ENCODE peak calls at places on chromosome 1, in seven cellular contexts. One of them, this sample, is unnamed.

GRCh38 chr1:70667771-70668170 is 256.7 kb downstream of the CTH start:
- DNase-seq in right cardiac atrium: no peak
- DNase-seq in GM23338: no peak
- DNase-seq in lower lobe of right lung: no peak
- DNase-seq in naive thymus-derived CD4-positive, alpha-beta T cell: no peak
- DNase-seq in right lobe of liver: no peak
- DNase-seq in stomach: no peak
- DNase-seq in this sample: no peak

GRCh38 chr1:20308569-20308968 is 17.9 kb downstream of the VWA5B1 start:
- DNase-seq in right lobe of liver: no peak
- DNase-seq in lower lobe of right lung: no peak
- DNase-seq in stomach: no peak
- DNase-seq in naive thymus-derived CD4-positive, alpha-beta T cell: no peak
- DNase-seq in GM23338: no peak
- DNase-seq in right cardiac atrium: peak
- DNase-seq in this sample: no peak

GRCh38 chr1:201183728-201184127 is 6.9 kb upstream of the IGFN1 start:
- DNase-seq in stomach: no peak
- DNase-seq in GM23338: no peak
- DNase-seq in lower lobe of right lung: no peak
- DNase-seq in right lobe of liver: no peak
- DNase-seq in naive thymus-derived CD4-positive, alpha-beta T cell: no peak
- DNase-seq in right cardiac atrium: no peak
- DNase-seq in this sample: no peak

GRCh38 chr1:202245391-202245790 is 51.8 kb downstream of the LGR6 start:
- DNase-seq in lower lobe of right lung: peak
- DNase-seq in right cardiac atrium: no peak
- DNase-seq in GM23338: no peak
- DNase-seq in right lobe of liver: peak
- DNase-seq in stomach: no peak
- DNase-seq in naive thymus-derived CD4-positive, alpha-beta T cell: no peak
- DNase-seq in this sample: no peak

GRCh38 chr1:85952460-85952859 is 204.1 kb downstream of the COL24A1 start:
- DNase-seq in right lobe of liver: no peak
- DNase-seq in GM23338: no peak
- DNase-seq in stomach: no peak
- DNase-seq in lower lobe of right lung: no peak
- DNase-seq in right cardiac atrium: no peak
- DNase-seq in naive thymus-derived CD4-positive, alpha-beta T cell: no peak
- DNase-seq in this sample: no peak

GRCh38 chr1:45302505-45303331 is 24.0 kb upstream of the HPDL start:
- DNase-seq in right lobe of liver: no peak
- DNase-seq in stomach: no peak
- DNase-seq in GM23338: no peak
- DNase-seq in naive thymus-derived CD4-positive, alpha-beta T cell: no peak
- DNase-seq in lower lobe of right lung: no peak
- DNase-seq in right cardiac atrium: no peak
- DNase-seq in this sample: no peak

GRCh38 chr1:28111157-28111556 is 22.7 kb upstream of the EYA3 start:
- DNase-seq in stomach: no peak
- DNase-seq in GM23338: no peak
- DNase-seq in right cardiac atrium: no peak
- DNase-seq in lower lobe of right lung: peak
- DNase-seq in naive thymus-derived CD4-positive, alpha-beta T cell: no peak
- DNase-seq in right lobe of liver: no peak
- DNase-seq in this sample: no peak

GRCh38 chr1:115764541-115764940 is 4.0 kb downstream of the CASQ2 start:
- DNase-seq in right lobe of liver: peak
- DNase-seq in stomach: peak
- DNase-seq in naive thymus-derived CD4-positive, alpha-beta T cell: no peak
- DNase-seq in lower lobe of right lung: no peak
- DNase-seq in right cardiac atrium: no peak
- DNase-seq in GM23338: peak
- DNase-seq in this sample: no peak

GRCh38 chr1:220498188-220498587 is 29.7 kb upstream of the MARK1 start:
- DNase-seq in right cardiac atrium: no peak
- DNase-seq in lower lobe of right lung: no peak
- DNase-seq in naive thymus-derived CD4-positive, alpha-beta T cell: no peak
- DNase-seq in stomach: no peak
- DNase-seq in GM23338: no peak
- DNase-seq in right lobe of liver: no peak
- DNase-seq in this sample: peak

GRCh38 chr1:195218428-195219212 is 1389.6 kb downstream of the KCNT2 start:
- DNase-seq in lower lobe of right lung: no peak
- DNase-seq in naive thymus-derived CD4-positive, alpha-beta T cell: no peak
- DNase-seq in stomach: no peak
- DNase-seq in GM23338: no peak
- DNase-seq in right lobe of liver: no peak
- DNase-seq in right cardiac atrium: no peak
- DNase-seq in this sample: no peak

GRCh38 chr1:230459463-230459862 is 33.3 kb upstream of the PGBD5 start:
- DNase-seq in stomach: no peak
- DNase-seq in naive thymus-derived CD4-positive, alpha-beta T cell: no peak
- DNase-seq in lower lobe of right lung: no peak
- DNase-seq in right cardiac atrium: no peak
- DNase-seq in GM23338: no peak
- DNase-seq in right lobe of liver: no peak
- DNase-seq in this sample: peak

GRCh38 chr1:235060607-235061470 is 67.8 kb downstream of the TOMM20 start:
- DNase-seq in lower lobe of right lung: peak
- DNase-seq in right lobe of liver: peak
- DNase-seq in stomach: peak
- DNase-seq in right cardiac atrium: peak
- DNase-seq in GM23338: peak
- DNase-seq in naive thymus-derived CD4-positive, alpha-beta T cell: no peak
- DNase-seq in this sample: no peak

GRCh38 chr1:177913762-177914540 is 55.9 kb downstream of the SEC16B start:
- DNase-seq in lower lobe of right lung: no peak
- DNase-seq in stomach: peak
- DNase-seq in right cardiac atrium: no peak
- DNase-seq in GM23338: peak
- DNase-seq in right lobe of liver: no peak
- DNase-seq in naive thymus-derived CD4-positive, alpha-beta T cell: no peak
- DNase-seq in this sample: no peak

GRCh38 chr1:234535763-234536515 is 57.0 kb upstream of the TARBP1 start:
- DNase-seq in right lobe of liver: no peak
- DNase-seq in right cardiac atrium: peak
- DNase-seq in naive thymus-derived CD4-positive, alpha-beta T cell: no peak
- DNase-seq in GM23338: no peak
- DNase-seq in lower lobe of right lung: peak
- DNase-seq in stomach: peak
- DNase-seq in this sample: no peak

GRCh38 chr1:218558411-218558810 is 213.3 kb downstream of the TGFB2 start:
- DNase-seq in right cardiac atrium: no peak
- DNase-seq in GM23338: peak
- DNase-seq in stomach: no peak
- DNase-seq in right lobe of liver: no peak
- DNase-seq in lower lobe of right lung: no peak
- DNase-seq in naive thymus-derived CD4-positive, alpha-beta T cell: no peak
- DNase-seq in this sample: no peak

GRCh38 chr1:230610589-230610988 is 31.7 kb upstream of the COG2 start:
- DNase-seq in lower lobe of right lung: no peak
- DNase-seq in naive thymus-derived CD4-positive, alpha-beta T cell: no peak
- DNase-seq in right cardiac atrium: no peak
- DNase-seq in stomach: no peak
- DNase-seq in right lobe of liver: no peak
- DNase-seq in GM23338: no peak
- DNase-seq in this sample: no peak

GRCh38 chr1:6460349-6461236 is 5.4 kb downstream of the TNFRSF25 start:
- DNase-seq in stomach: peak
- DNase-seq in naive thymus-derived CD4-positive, alpha-beta T cell: peak
- DNase-seq in right cardiac atrium: no peak
- DNase-seq in lower lobe of right lung: no peak
- DNase-seq in GM23338: no peak
- DNase-seq in right lobe of liver: no peak
- DNase-seq in this sample: no peak

GRCh38 chr1:183070923-183071618 is 47.9 kb downstream of the LAMC1 start:
- DNase-seq in right cardiac atrium: no peak
- DNase-seq in naive thymus-derived CD4-positive, alpha-beta T cell: no peak
- DNase-seq in right lobe of liver: no peak
- DNase-seq in GM23338: peak
- DNase-seq in lower lobe of right lung: no peak
- DNase-seq in stomach: no peak
- DNase-seq in this sample: no peak

GRCh38 chr1:202835548-202836072 is 24.9 kb downstream of the PCAT6 start:
- DNase-seq in GM23338: no peak
- DNase-seq in right lobe of liver: no peak
- DNase-seq in lower lobe of right lung: no peak
- DNase-seq in right cardiac atrium: no peak
- DNase-seq in stomach: no peak
- DNase-seq in naive thymus-derived CD4-positive, alpha-beta T cell: no peak
- DNase-seq in this sample: no peak

GRCh38 chr1:161068306-161069200 is 1.1 kb downstream of the ARHGAP30 start:
- DNase-seq in GM23338: peak
- DNase-seq in stomach: peak
- DNase-seq in right cardiac atrium: peak
- DNase-seq in naive thymus-derived CD4-positive, alpha-beta T cell: peak
- DNase-seq in right lobe of liver: peak
- DNase-seq in lower lobe of right lung: peak
- DNase-seq in this sample: no peak

GRCh38 chr1:204791453-204792366 is 79.0 kb upstream of the NFASC start:
- DNase-seq in right cardiac atrium: peak
- DNase-seq in GM23338: peak
- DNase-seq in lower lobe of right lung: peak
- DNase-seq in right lobe of liver: peak
- DNase-seq in stomach: peak
- DNase-seq in naive thymus-derived CD4-positive, alpha-beta T cell: peak
- DNase-seq in this sample: no peak

GRCh38 chr1:214899908-214900470 is 182.5 kb upstream of the KCNK2 start:
- DNase-seq in GM23338: peak
- DNase-seq in stomach: no peak
- DNase-seq in lower lobe of right lung: no peak
- DNase-seq in naive thymus-derived CD4-positive, alpha-beta T cell: no peak
- DNase-seq in right cardiac atrium: no peak
- DNase-seq in right lobe of liver: no peak
- DNase-seq in this sample: no peak

GRCh38 chr1:54767526-54767925 is 3.2 kb upstream of the PARS2 start:
- DNase-seq in stomach: no peak
- DNase-seq in right cardiac atrium: no peak
- DNase-seq in lower lobe of right lung: no peak
- DNase-seq in naive thymus-derived CD4-positive, alpha-beta T cell: no peak
- DNase-seq in right lobe of liver: no peak
- DNase-seq in GM23338: no peak
- DNase-seq in this sample: no peak

GRCh38 chr1:165668184-165668583 is 30.2 kb downstream of the ALDH9A1 start:
- DNase-seq in lower lobe of right lung: no peak
- DNase-seq in right cardiac atrium: no peak
- DNase-seq in GM23338: no peak
- DNase-seq in stomach: no peak
- DNase-seq in naive thymus-derived CD4-positive, alpha-beta T cell: no peak
- DNase-seq in right lobe of liver: no peak
- DNase-seq in this sample: no peak

GRCh38 chr1:11955221-11955620 is 20.7 kb downstream of the PLOD1 start:
- DNase-seq in naive thymus-derived CD4-positive, alpha-beta T cell: no peak
- DNase-seq in right cardiac atrium: no peak
- DNase-seq in lower lobe of right lung: no peak
- DNase-seq in right lobe of liver: no peak
- DNase-seq in stomach: no peak
- DNase-seq in GM23338: no peak
- DNase-seq in this sample: no peak

GRCh38 chr1:81706650-81707435 is 93.9 kb upstream of the ADGRL2 start:
- DNase-seq in GM23338: no peak
- DNase-seq in right cardiac atrium: no peak
- DNase-seq in stomach: no peak
- DNase-seq in naive thymus-derived CD4-positive, alpha-beta T cell: no peak
- DNase-seq in lower lobe of right lung: no peak
- DNase-seq in right lobe of liver: no peak
- DNase-seq in this sample: no peak
- H3K27ac ChIP-seq in GM23338: no peak
- H3K27ac ChIP-seq in right cardiac atrium: no peak
- H3K27ac ChIP-seq in stomach: no peak
- H3K27ac ChIP-seq in naive thymus-derived CD4-positive, alpha-beta T cell: no peak
- H3K27ac ChIP-seq in lower lobe of right lung: no peak
- H3K27ac ChIP-seq in right lobe of liver: no peak
- H3K27ac ChIP-seq in this sample: peak

GRCh38 chr1:99644302-99645004 is 1.5 kb upstream of the PALMD start:
- DNase-seq in naive thymus-derived CD4-positive, alpha-beta T cell: no peak
- DNase-seq in right lobe of liver: no peak
- DNase-seq in stomach: no peak
- DNase-seq in GM23338: no peak
- DNase-seq in right cardiac atrium: no peak
- DNase-seq in lower lobe of right lung: no peak
- DNase-seq in this sample: no peak

GRCh38 chr1:99646885-99647284 is 972 bp downstream of the PALMD start:
- DNase-seq in right lobe of liver: no peak
- DNase-seq in naive thymus-derived CD4-positive, alpha-beta T cell: no peak
- DNase-seq in lower lobe of right lung: no peak
- DNase-seq in right cardiac atrium: no peak
- DNase-seq in GM23338: no peak
- DNase-seq in stomach: no peak
- DNase-seq in this sample: no peak

GRCh38 chr1:99645699-99646531 is at the start of gene PALMD:
- DNase-seq in right lobe of liver: peak
- DNase-seq in lower lobe of right lung: peak
- DNase-seq in stomach: peak
- DNase-seq in right cardiac atrium: peak
- DNase-seq in GM23338: peak
- DNase-seq in naive thymus-derived CD4-positive, alpha-beta T cell: no peak
- DNase-seq in this sample: no peak

GRCh38 chr1:99643021-99643779 is 2.7 kb upstream of the PALMD start:
- DNase-seq in lower lobe of right lung: no peak
- DNase-seq in right cardiac atrium: no peak
- DNase-seq in GM23338: no peak
- DNase-seq in stomach: no peak
- DNase-seq in right lobe of liver: no peak
- DNase-seq in naive thymus-derived CD4-positive, alpha-beta T cell: no peak
- DNase-seq in this sample: no peak

DNA sequence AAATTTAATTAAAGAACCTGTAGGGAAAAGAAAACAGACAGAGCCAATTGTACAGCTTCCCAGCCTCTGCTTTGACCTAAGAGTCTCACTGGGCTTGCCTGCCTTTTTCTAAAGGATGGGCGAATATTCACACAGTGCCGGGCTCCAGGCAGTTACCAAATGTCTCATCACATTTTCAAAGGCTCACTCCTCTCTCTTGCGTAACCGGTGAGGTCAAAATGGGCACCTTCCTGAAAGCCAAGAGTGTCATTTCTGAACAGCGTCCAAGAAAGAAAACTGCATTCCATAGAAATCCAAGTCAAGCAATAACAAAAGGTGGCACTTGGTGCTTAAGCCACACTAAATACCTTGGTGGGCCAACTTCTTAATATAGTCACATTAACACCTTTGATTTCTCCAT is 714 bp upstream of the PALMD start:
- DNase-seq in right cardiac atrium: peak
- DNase-seq in right lobe of liver: peak
- DNase-seq in naive thymus-derived CD4-positive, alpha-beta T cell: no peak
- DNase-seq in GM23338: no peak
- DNase-seq in lower lobe of right lung: no peak
- DNase-seq in stomach: no peak
- DNase-seq in this sample: no peak
- H3K27ac ChIP-seq in right cardiac atrium: peak
- H3K27ac ChIP-seq in right lobe of liver: peak
- H3K27ac ChIP-seq in naive thymus-derived CD4-positive, alpha-beta T cell: no peak
- H3K27ac ChIP-seq in GM23338: no peak
- H3K27ac ChIP-seq in lower lobe of right lung: peak
- H3K27ac ChIP-seq in stomach: no peak
- H3K27ac ChIP-seq in this sample: peak

GRCh38 chr1:32307313-32307712 is 15.4 kb downstream of the HDAC1 start:
- DNase-seq in right lobe of liver: no peak
- DNase-seq in naive thymus-derived CD4-positive, alpha-beta T cell: no peak
- DNase-seq in right cardiac atrium: no peak
- DNase-seq in stomach: no peak
- DNase-seq in GM23338: no peak
- DNase-seq in lower lobe of right lung: no peak
- DNase-seq in this sample: no peak
- H3K27ac ChIP-seq in right lobe of liver: no peak
- H3K27ac ChIP-seq in naive thymus-derived CD4-positive, alpha-beta T cell: no peak
- H3K27ac ChIP-seq in right cardiac atrium: no peak
- H3K27ac ChIP-seq in stomach: no peak
- H3K27ac ChIP-seq in GM23338: no peak
- H3K27ac ChIP-seq in lower lobe of right lung: no peak
- H3K27ac ChIP-seq in this sample: no peak

GRCh38 chr1:47434051-47434842 is 3.6 kb upstream of the FOXD2 start:
- DNase-seq in GM23338: peak
- DNase-seq in naive thymus-derived CD4-positive, alpha-beta T cell: no peak
- DNase-seq in right lobe of liver: no peak
- DNase-seq in lower lobe of right lung: peak
- DNase-seq in right cardiac atrium: peak
- DNase-seq in stomach: peak
- DNase-seq in this sample: no peak
- H3K27ac ChIP-seq in GM23338: no peak
- H3K27ac ChIP-seq in naive thymus-derived CD4-positive, alpha-beta T cell: no peak
- H3K27ac ChIP-seq in right lobe of liver: no peak
- H3K27ac ChIP-seq in lower lobe of right lung: no peak
- H3K27ac ChIP-seq in right cardiac atrium: no peak
- H3K27ac ChIP-seq in stomach: no peak
- H3K27ac ChIP-seq in this sample: no peak